ENCODE peak calls at places on chromosome 5, in seven cellular contexts. F is CD8-positive, alpha-beta memory T cell; J is GM12891; R is T-helper 9 cell; I is KBM-7; P is effector memory CD4-positive, alpha-beta T cell; W is activated CD8-positive, alpha-beta memory T cell treated with anti-CD3 and anti-CD28 coated beads for 1 hour. Y is an unnamed sample.

GRCh38 chr5:53008751-53009150 is 19.6 kb downstream of the ITGA2 start:
- DNase-seq in F (no peak), J (no peak), R (no peak), I (peak), P (no peak), W (no peak), Y (no peak)

GRCh38 chr5:173573126-173573960 is 43.1 kb downstream of the BOD1 start:
- DNase-seq in F (peak), J (peak), R (peak), I (peak), P (peak), W (peak), Y (no peak)

GRCh38 chr5:137954131-137954879 is 65.0 kb downstream of the PKD2L2 start:
- DNase-seq in F (no peak), J (no peak), R (no peak), I (no peak), P (no peak), W (no peak), Y (no peak)

GRCh38 chr5:14284366-14285148 is 141.4 kb downstream of the TRIO start:
- DNase-seq in F (no peak), J (no peak), R (no peak), I (no peak), P (no peak), W (no peak), Y (no peak)

GRCh38 chr5:88203977-88204735 is 64.5 kb downstream of the TMEM161B start:
- DNase-seq in F (peak), J (peak), R (peak), I (no peak), P (peak), W (peak), Y (no peak)

GRCh38 chr5:10424124-10424731 is 17.5 kb upstream of the ROPN1L start:
- DNase-seq in F (no peak), J (no peak), R (no peak), I (peak), P (no peak), W (no peak), Y (peak)

GRCh38 chr5:158736134-158736533 is 363.6 kb downstream of the EBF1 start:
- DNase-seq in F (no peak), J (no peak), R (no peak), I (no peak), P (no peak), W (no peak), Y (no peak)

GRCh38 chr5:31408814-31409213 is 123.1 kb downstream of the DROSHA start:
- DNase-seq in F (no peak), J (no peak), R (no peak), I (no peak), P (no peak), W (no peak), Y (no peak)

GRCh38 chr5:138662599-138662998 is 87.4 kb upstream of the HSPA9 start:
- DNase-seq in F (no peak), J (no peak), R (no peak), I (no peak), P (no peak), W (no peak), Y (no peak)

GRCh38 chr5:122182491-122182921 is 53.2 kb downstream of the ZNF474 start:
- DNase-seq in F (no peak), J (no peak), R (no peak), I (no peak), P (no peak), W (no peak), Y (no peak)

GRCh38 chr5:151718168-151718567 is 31.5 kb upstream of the SPARC start:
- DNase-seq in F (no peak), J (no peak), R (no peak), I (no peak), P (no peak), W (no peak), Y (no peak)

GRCh38 chr5:142110046-142110531 is 1.5 kb downstream of the NDFIP1 start:
- DNase-seq in F (no peak), J (peak), R (no peak), I (peak), P (no peak), W (no peak), Y (no peak)

GRCh38 chr5:154199263-154199662 is 8.7 kb downstream of the GALNT10 start:
- DNase-seq in F (no peak), J (no peak), R (no peak), I (no peak), P (no peak), W (no peak), Y (no peak)

GRCh38 chr5:71529682-71530081 is 57.5 kb upstream of the MCCC2 start:
- DNase-seq in F (no peak), J (no peak), R (no peak), I (peak), P (no peak), W (no peak), Y (no peak)

GRCh38 chr5:113052041-113052795 is 75.6 kb downstream of the DCP2 start:
- DNase-seq in F (no peak), J (no peak), R (no peak), I (no peak), P (no peak), W (no peak), Y (no peak)

GRCh38 chr5:7210549-7210948 is 185.4 kb upstream of the ADCY2 start:
- DNase-seq in F (no peak), J (no peak), R (no peak), I (no peak), P (no peak), W (no peak), Y (no peak)

GRCh38 chr5:15579193-15579990 is 79.4 kb downstream of the FBXL7 start:
- DNase-seq in F (no peak), J (no peak), R (no peak), I (no peak), P (no peak), W (no peak), Y (no peak)

GRCh38 chr5:80481019-80481893 is 6.6 kb upstream of the FAM151B start:
- DNase-seq in F (no peak), J (peak), R (no peak), I (peak), P (no peak), W (no peak), Y (no peak)

GRCh38 chr5:68848086-68848485 is 245.7 kb upstream of the SLC30A5 start:
- DNase-seq in F (no peak), J (no peak), R (no peak), I (no peak), P (no peak), W (no peak), Y (no peak)

GRCh38 chr5:7869474-7870136 is 657 bp downstream of the MTRR start:
- DNase-seq in F (peak), J (no peak), R (peak), I (no peak), P (no peak), W (no peak), Y (no peak)

GRCh38 chr5:138330813-138331448 is 673 bp downstream of the CDC25C start:
- DNase-seq in F (no peak), J (no peak), R (no peak), I (no peak), P (no peak), W (no peak), Y (no peak)

GRCh38 chr5:14110680-14111079 is 32.5 kb upstream of the TRIO start:
- DNase-seq in F (no peak), J (no peak), R (no peak), I (no peak), P (no peak), W (no peak), Y (no peak)

GRCh38 chr5:58649716-58650115 is 66.8 kb downstream of the RAB3C start:
- DNase-seq in F (no peak), J (no peak), R (no peak), I (no peak), P (no peak), W (no peak), Y (no peak)

GRCh38 chr5:176741566-176742211 is 68.7 kb upstream of the UNC5A start:
- DNase-seq in F (no peak), J (no peak), R (no peak), I (no peak), P (no peak), W (no peak), Y (no peak)